ENCODE peak calls at places on chromosomes 12 and 14, in four cellular contexts. G is AG04450, S is cardiac fibroblast, A is foreskin keratinocyte. O is an unnamed sample.

GRCh38 chr14:68795602-68796417 is 2.9 kb upstream of the ZFP36L1 start:
- DNase-seq in A (peak), G (no peak), S (peak), O (no peak)

GRCh38 chr12:52004042-52004648 is 2.6 kb upstream of the TAMALIN start:
- DNase-seq in G (no peak), A (peak), S (peak), O (no peak)

GRCh38 chr12:52268212-52268611 is 6.2 kb upstream of the KRT86 start:
- DNase-seq in G (no peak), S (peak), A (no peak), O (no peak)

GRCh38 chr12:49161092-49161795 is 27.6 kb downstream of the TUBA1A start:
- DNase-seq in A (no peak), S (no peak), G (no peak), O (no peak)

GRCh38 chr14:83297361-83297760 is 1763.7 kb upstream of the SEL1L start:
- DNase-seq in S (no peak), A (no peak), G (no peak), O (no peak)

GRCh38 chr12:88448337-88448944 is 131.8 kb downstream of the KITLG start:
- DNase-seq in S (no peak), G (no peak), A (no peak), O (no peak)

GRCh38 chr12:106962291-106962690 is 6.6 kb downstream of the TMEM263 start:
- DNase-seq in G (no peak), A (peak), S (no peak), O (no peak)

GRCh38 chr12:130835011-130835410 is 4.0 kb downstream of the STX2 start:
- DNase-seq in A (no peak), G (no peak), S (no peak), O (no peak)

GRCh38 chr12:101256271-101256670 is 23.6 kb upstream of the UTP20 start:
- DNase-seq in S (no peak), A (no peak), G (no peak), O (no peak)

GRCh38 chr12:21659383-21659782 is 1.7 kb upstream of the LDHB start:
- DNase-seq in G (no peak), A (no peak), S (no peak), O (no peak)

GRCh38 chr14:74593241-74593985 is 18.6 kb downstream of the LTBP2 start:
- DNase-seq in G (no peak), A (no peak), S (peak), O (no peak)

GRCh38 chr14:52397844-52398243 is 83.7 kb downstream of the PTGER2 start:
- DNase-seq in S (peak), A (no peak), G (no peak), O (no peak)

GRCh38 chr12:34257093-34257492 is 234.8 kb downstream of the ALG10 start:
- DNase-seq in A (no peak), G (no peak), S (no peak), O (no peak)

GRCh38 chr12:29153231-29153630 is 4.2 kb downstream of the FAR2 start:
- DNase-seq in S (no peak), A (no peak), G (no peak), O (no peak)

GRCh38 chr14:34592623-34593022 is 37.3 kb downstream of the SNX6 start:
- DNase-seq in A (no peak), S (no peak), G (no peak), O (no peak)

GRCh38 chr12:55051197-55051920 is 31.6 kb downstream of the NEUROD4 start:
- DNase-seq in A (no peak), S (no peak), G (no peak), O (no peak)

GRCh38 chr12:65885312-65885711 is 61.0 kb downstream of the HMGA2 start:
- DNase-seq in A (no peak), S (peak), G (no peak), O (no peak)

GRCh38 chr12:46382425-46382973 is 9.9 kb upstream of the SLC38A2 start:
- DNase-seq in S (peak), G (no peak), A (peak), O (no peak)

GRCh38 chr14:104657114-104657524 is 32.3 kb upstream of the INF2 start:
- DNase-seq in A (no peak), G (no peak), S (no peak), O (no peak)

GRCh38 chr12:106378788-106379187 is 21.2 kb downstream of the POLR3B start:
- DNase-seq in S (no peak), G (no peak), A (no peak), O (no peak)

GRCh38 chr12:52722680-52723079 is 19.4 kb upstream of the KRT77 start:
- DNase-seq in A (no peak), S (no peak), G (no peak), O (no peak)

GRCh38 chr14:78227466-78228077 is 57.4 kb downstream of the NRXN3 start:
- DNase-seq in A (peak), G (no peak), S (no peak), O (no peak)

GRCh38 chr12:116339800-116340371 is 62.4 kb upstream of the MED13L start:
- DNase-seq in A (no peak), G (no peak), S (peak), O (no peak)

GRCh38 chr14:89417469-89418225 is 614 bp upstream of the FOXN3 start:
- DNase-seq in S (peak), G (no peak), A (no peak), O (no peak)
- TF ChIP-seq CTCF in S (peak), G (peak), A (peak), O (peak)

GRCh38 chr12:40313928-40314327 is 89.1 kb downstream of the LRRK2 start:
- DNase-seq in G (no peak), S (no peak), A (no peak), O (no peak)

GRCh38 chr12:40315375-40315774 is 90.6 kb downstream of the LRRK2 start:
- DNase-seq in G (no peak), A (no peak), S (no peak), O (no peak)

GRCh38 chr12:40314927-40315326 is 90.1 kb downstream of the LRRK2 start:
- DNase-seq in A (no peak), G (no peak), S (no peak), O (no peak)

GRCh38 chr12:40312196-40312595 is 87.4 kb downstream of the LRRK2 start:
- DNase-seq in G (no peak), S (no peak), A (peak), O (no peak)

DNA sequence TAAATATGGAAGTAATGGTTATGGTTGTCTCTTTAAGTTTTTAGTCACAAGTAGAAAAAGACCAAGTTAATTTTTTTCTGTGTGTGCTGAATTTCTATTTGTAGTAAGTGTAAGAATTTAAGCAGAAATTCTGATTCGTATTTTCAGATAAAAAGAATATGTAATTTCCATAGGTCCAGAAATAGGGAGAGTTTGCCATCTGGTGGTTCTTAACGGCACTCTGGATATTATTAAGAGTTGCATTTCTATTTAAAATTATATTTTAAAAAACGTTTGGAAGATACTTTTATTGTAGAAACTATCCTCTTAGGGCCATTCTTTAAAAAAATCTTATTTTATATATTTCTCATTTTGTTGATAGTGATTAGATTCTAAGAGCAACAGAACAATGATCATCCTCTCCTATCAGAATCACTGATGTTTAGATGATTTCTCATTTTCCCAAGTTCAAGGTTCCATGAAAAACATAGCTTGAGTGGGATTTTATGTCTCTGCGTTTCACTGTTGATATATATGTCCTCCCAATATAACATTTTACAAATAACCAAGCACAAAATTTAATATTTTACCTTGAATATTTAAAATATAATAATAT is 88.3 kb downstream of the LRRK2 start:
- DNase-seq in G (no peak), A (no peak), S (peak), O (no peak)
- TF ChIP-seq CTCF in G (peak), A (peak), S (peak), O (peak)

DNA sequence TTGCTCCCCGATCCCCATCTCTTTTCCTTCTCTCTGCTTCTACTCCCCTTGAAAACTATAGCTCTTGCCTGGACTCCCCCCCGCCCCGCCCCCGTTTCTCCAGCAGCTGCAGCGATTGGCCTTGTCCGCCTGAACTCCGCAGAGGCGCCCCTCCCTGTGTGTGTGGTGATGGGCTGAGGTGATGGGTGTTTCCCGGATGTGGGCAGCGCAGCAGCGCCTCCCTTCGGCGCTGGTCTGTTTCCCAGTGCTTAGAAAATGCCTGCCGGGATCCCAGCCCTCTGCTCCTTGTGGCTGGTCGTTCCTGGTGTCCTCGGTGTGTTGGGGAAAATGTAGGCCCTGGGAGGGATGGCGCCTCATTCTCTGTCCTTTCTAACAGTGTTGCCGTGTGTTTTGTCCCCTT is 43.3 kb downstream of the GALNT8 start:
- DNase-seq in S (no peak), A (no peak), G (no peak), O (no peak)
- TF ChIP-seq CTCF in S (no peak), A (peak), G (no peak), O (peak)

DNA sequence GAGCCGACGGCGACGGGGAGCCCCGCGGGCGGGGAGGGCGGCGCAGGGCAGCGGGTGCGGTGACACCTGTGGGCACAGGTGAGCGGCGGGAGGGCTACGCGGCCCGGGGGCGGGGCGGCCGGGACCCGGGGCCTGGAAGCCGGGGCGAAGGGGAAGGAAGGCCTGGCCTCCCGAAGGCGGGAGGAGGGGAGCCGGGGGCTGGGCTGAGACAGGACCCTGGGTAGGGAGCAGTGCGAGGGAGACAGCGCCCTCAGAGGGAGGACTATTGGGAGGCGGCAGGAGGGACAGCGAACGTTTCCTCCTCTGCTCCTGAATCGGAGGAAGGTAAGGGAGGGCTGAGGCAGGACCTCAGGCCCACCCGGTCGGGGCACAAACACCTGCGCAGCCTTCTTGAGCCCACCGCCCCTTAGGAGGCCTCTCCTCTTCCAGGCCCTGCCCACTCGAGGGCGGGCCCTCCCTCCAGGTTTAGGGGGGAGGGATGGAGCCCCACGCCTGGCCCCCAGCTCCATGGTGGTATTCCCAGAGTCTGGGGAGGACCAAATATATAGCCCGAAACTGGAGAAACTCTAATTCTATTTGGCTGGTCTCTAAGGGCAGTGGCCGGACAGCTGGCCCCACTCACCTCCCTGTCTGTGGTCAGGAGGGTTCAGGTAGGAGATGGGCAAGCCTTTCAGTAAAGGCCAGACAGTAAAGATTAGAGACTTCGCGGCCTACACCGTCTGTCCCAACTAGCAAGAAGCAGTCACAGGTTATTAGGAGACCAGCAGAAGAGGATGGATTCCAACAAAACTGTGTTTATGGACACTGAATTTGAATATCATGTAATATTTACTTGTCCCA is 509 bp downstream of the PLEKHG6 start:
- DNase-seq in S (no peak), A (no peak), G (no peak), O (no peak)
- TF ChIP-seq CTCF in S (no peak), A (peak), G (no peak), O (no peak)

DNA sequence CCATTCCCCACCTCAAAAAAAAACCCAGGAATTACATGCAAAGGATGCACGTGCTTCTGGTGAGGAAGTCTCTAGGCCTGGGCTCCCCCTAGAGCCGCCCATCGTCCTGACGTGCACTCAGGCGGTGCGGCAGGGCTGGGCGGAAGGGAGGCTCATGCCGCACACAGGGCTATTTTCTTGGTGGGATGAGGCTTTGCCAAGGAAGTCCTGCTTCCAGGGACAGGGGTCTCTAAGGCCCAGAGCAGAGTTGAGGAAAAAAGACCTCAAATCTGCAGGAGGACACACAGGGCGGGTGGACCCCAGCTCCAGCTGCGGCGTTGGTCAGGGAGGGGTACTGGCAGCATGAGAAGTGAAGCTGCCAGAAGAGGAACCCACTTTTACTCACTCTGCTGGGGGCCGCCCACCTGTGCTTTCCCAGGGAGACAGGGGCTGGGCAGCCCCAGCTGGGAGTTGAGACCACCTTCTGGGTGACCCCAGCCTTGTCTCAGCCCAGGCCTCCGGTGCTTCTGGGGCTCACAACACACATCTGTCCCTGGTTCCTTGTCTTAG is 4.2 kb downstream of the RHOF start:
- DNase-seq in G (no peak), A (no peak), S (no peak), O (no peak)
- TF ChIP-seq CTCF in G (no peak), A (no peak), S (no peak), O (no peak)

O was measured in BJ.